ENCODE peak calls at places on chromosomes 13 and 19, in five cellular contexts. R is HepG2, W is K562, H is WTC11, T is GM12878. A is an unnamed sample.

GRCh38 chr13:112587767-112588489 is at the start of gene TUBGCP3:
- DNase-seq in R (peak), W (peak), H (peak), T (no peak), A (peak)

GRCh38 chr13:47929156-47929555 is 71.9 kb downstream of the SUCLA2 start:
- DNase-seq in R (no peak), W (no peak), H (no peak), T (no peak), A (no peak)

GRCh38 chr13:48223016-48223385 is 10.0 kb upstream of the ITM2B start:
- DNase-seq in R (no peak), W (no peak), H (no peak), T (no peak), A (no peak)

GRCh38 chr19:7685546-7686445 is 5.2 kb downstream of the TRAPPC5 start:
- DNase-seq in R (no peak), W (no peak), H (no peak), T (no peak), A (no peak)

GRCh38 chr13:47019977-47020376 is 123.1 kb upstream of the HTR2A start:
- DNase-seq in R (no peak), W (no peak), H (no peak), T (no peak), A (no peak)

GRCh38 chr19:882871-883497 is 10.0 kb downstream of the MED16 start:
- DNase-seq in R (no peak), W (no peak), H (no peak), T (no peak), A (no peak)

GRCh38 chr13:34044660-34045080 is 226.7 kb downstream of the RFC3 start:
- DNase-seq in R (no peak), W (no peak), H (no peak), T (no peak), A (peak)

GRCh38 chr13:99658266-99658991 is 157.2 kb downstream of the TM9SF2 start:
- DNase-seq in R (no peak), W (no peak), H (peak), T (no peak), A (peak)

GRCh38 chr19:5314012-5314906 is 26.4 kb downstream of the PTPRS start:
- DNase-seq in R (peak), W (peak), H (no peak), T (no peak), A (peak)

GRCh38 chr19:27776524-27776923 is 1436.4 kb downstream of the UQCRFS1 start:
- DNase-seq in R (no peak), W (peak), H (no peak), T (no peak), A (no peak)

GRCh38 chr13:93776936-93777335 is 550.3 kb downstream of the GPC6 start:
- DNase-seq in R (no peak), W (no peak), H (no peak), T (no peak), A (no peak)

DNA sequence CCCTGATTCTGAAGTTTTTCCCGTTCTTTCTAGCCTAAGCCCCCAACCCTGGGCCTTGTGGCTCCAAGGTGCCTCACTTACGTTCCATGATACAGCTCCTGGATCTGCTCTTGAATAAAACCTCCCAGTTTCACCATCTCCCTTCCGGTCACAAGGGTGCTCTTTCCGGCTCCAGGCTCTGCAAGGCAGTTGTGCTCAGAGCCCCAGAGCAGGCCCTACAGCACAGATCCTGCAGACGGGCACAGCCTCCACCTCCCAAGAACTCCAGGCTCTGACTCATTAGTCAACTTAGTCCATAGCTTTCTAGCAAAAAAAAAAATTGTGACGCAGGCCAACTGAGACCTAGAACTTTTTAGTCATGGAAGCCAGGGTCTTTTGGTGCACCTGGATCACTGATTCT is 33.9 kb upstream of the SLC7A10 start:
- DNase-seq in R (no peak), W (no peak), H (no peak), T (no peak), A (no peak)
- TF ChIP-seq ESRRA in R (no peak), W (no peak), H (no peak), T (no peak), A (no peak)

GRCh38 chr19:17159466-17160393 is 55.4 kb upstream of the USE1 start:
- DNase-seq in R (peak), W (no peak), H (peak), T (no peak), A (no peak)
- TF ChIP-seq ESRRA in R (no peak), W (no peak), H (no peak), T (no peak), A (no peak)

DNA sequence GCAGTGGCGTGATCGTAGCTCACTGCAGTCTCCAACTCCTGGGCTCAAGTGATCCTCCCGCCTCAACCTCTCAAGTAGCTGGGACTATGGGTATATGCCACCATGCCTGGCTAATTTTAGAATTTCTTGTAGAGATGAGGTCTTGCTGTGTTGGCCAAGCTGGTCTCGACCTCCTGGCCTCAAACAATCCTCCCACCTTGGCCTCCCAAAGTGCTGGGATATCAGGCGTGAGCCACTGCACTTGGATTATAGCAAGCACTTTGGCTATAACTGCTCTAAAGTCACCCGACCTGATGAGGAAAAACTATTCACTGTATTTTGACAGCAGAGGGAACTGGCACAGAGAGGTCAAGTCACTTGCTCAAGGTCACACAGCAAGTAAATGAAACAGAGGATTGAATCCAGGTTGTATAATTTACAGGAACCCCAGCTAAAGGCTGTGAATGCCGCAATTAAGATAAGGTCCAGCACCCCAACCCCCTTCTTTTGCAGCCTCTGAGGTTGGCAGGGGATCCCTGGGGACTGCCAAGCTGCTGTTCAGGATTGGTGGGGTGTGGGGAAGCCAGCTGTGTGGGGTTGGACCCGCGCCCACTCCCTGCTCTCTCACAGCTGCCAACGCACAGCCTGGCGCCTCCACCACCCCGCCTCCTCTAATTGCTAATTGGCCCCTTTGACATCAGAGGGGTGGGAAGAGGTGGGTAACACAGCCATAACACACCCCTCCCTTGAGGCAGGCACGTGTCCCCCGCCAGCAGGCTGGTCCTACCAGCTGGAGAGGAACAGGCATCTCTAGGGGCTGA is 6.0 kb downstream of the TMIGD2 start:
- DNase-seq in R (no peak), W (no peak), H (no peak), T (no peak), A (no peak)
- TF ChIP-seq ESRRA in R (no peak), W (no peak), H (no peak), T (no peak), A (no peak)

GRCh38 chr19:48325265-48325910 is at the start of gene EMP3:
- DNase-seq in R (no peak), W (peak), H (peak), T (peak), A (peak)
- TF ChIP-seq ESRRA in R (no peak), W (no peak), H (no peak), T (no peak), A (no peak)

GRCh38 chr13:110138700-110139036 is 168.3 kb downstream of the COL4A1 start:
- DNase-seq in R (no peak), W (no peak), H (no peak), T (no peak), A (no peak)

GRCh38 chr13:110140099-110140498 is 166.9 kb downstream of the COL4A1 start:
- DNase-seq in R (no peak), W (no peak), H (no peak), T (no peak), A (no peak)

GRCh38 chr13:110137677-110138008 is 169.3 kb downstream of the COL4A1 start:
- DNase-seq in R (peak), W (peak), H (no peak), T (no peak), A (peak)

GRCh38 chr13:110136660-110137585 is 170.0 kb downstream of the COL4A1 start:
- DNase-seq in R (no peak), W (no peak), H (no peak), T (no peak), A (no peak)

DNA sequence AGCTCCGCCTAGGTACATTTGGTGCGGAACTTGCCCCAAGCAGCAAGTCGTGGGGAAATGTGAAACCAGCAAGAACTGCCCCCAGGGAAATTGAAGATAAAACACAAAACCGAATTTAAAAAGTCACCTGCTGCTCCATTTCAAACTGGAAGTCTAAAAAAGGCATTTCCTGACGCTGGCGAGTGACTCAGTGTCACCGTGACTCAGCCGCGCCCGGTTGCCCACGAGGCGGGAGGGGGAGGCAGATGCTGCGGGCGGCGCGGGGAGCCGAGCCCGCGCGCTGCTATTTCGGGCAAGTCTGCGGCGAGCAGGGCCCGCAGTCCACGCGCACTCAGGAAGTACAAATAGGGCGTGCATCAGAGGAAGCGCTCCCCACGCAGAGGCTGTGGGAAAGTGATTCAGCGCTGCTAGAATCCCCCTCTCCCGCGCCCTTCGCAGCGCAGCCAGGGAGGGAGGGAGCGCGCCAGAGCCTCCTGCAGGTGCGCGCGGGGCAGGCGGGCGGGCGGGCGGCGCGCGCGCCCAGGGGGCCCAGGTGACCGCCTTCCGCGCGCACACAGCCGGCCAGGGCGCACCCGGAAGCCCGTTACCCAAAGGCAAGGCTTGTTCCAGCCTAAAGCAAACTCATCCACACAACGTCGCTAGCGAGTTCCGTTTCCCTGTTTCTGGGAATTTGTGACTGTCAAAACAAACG is 168.8 kb downstream of the COL4A1 start:
- DNase-seq in R (peak), W (peak), H (peak), T (peak), A (peak)
- TF ChIP-seq ESRRA in R (no peak), W (no peak), H (no peak), T (no peak), A (no peak)